ENCODE peak calls at places on chromosomes 4 and X, in nine cellular contexts. M, O, X, R, N, I, V, Q and U are unnamed samples.

GRCh38 chrX:147736045-147736444 is 175.7 kb upstream of the FMR1 start:
- DNase-seq in X (no peak), V (no peak), N (no peak), I (no peak), O (no peak), Q (no peak), M (no peak), R (no peak), U (no peak)

GRCh38 chr4:147547314-147548056 is 66.6 kb downstream of the EDNRA start:
- DNase-seq in N (no peak), Q (no peak), M (no peak), R (no peak), I (peak), X (peak), V (no peak), O (no peak), U (peak)

GRCh38 chr4:159269143-159269542 is 166.3 kb downstream of the RAPGEF2 start:
- DNase-seq in X (no peak), R (peak), Q (no peak), M (no peak), V (no peak), I (no peak), O (no peak), N (no peak), U (peak)

GRCh38 chrX:135410861-135411627 is 10.7 kb upstream of the SMIM10L2A start:
- DNase-seq in M (no peak), R (no peak), X (no peak), Q (no peak), O (no peak), V (no peak), N (no peak), I (no peak), U (peak)

GRCh38 chr4:134201216-134202098 is at the start of gene PABPC4L:
- DNase-seq in I (no peak), V (peak), R (no peak), X (peak), M (peak), N (no peak), Q (peak), O (peak), U (no peak)

GRCh38 chrX:154121961-154122360 is 22.1 kb upstream of the OPN1LW start:
- DNase-seq in Q (no peak), N (no peak), I (no peak), R (no peak), V (no peak), M (no peak), O (no peak), X (peak), U (no peak)

GRCh38 chr4:95255396-95256107 is 293.2 kb downstream of the UNC5C start:
- DNase-seq in V (no peak), Q (peak), O (no peak), R (no peak), X (peak), I (peak), M (no peak), N (no peak), U (no peak)

GRCh38 chr4:89708903-89709361 is 128.0 kb downstream of the SNCA start:
- DNase-seq in R (no peak), O (no peak), V (no peak), X (peak), N (no peak), I (no peak), Q (no peak), M (peak), U (no peak)

GRCh38 chr4:140069068-140069467 is 84.9 kb downstream of the MAML3 start:
- DNase-seq in O (no peak), N (no peak), R (no peak), M (no peak), X (peak), I (peak), V (peak), Q (peak), U (no peak)

GRCh38 chrX:47644557-47645091 is 5.7 kb downstream of the ELK1 start:
- DNase-seq in R (peak), N (no peak), V (no peak), Q (no peak), M (peak), O (no peak), I (peak), X (peak), U (no peak)

GRCh38 chrX:68684291-68684918 is 36.9 kb downstream of the STARD8 start:
- DNase-seq in O (peak), V (no peak), I (no peak), R (no peak), Q (peak), X (no peak), N (peak), M (no peak), U (no peak)

GRCh38 chr4:153467154-153467896 is 1.2 kb downstream of the TMEM131L start:
- DNase-seq in O (peak), Q (no peak), R (peak), M (peak), I (peak), X (no peak), N (peak), V (peak), U (no peak)

GRCh38 chr4:67776746-67777145 is 22.6 kb upstream of the GNRHR start:
- DNase-seq in M (peak), R (no peak), O (no peak), I (no peak), V (no peak), Q (no peak), N (no peak), X (no peak), U (no peak)

GRCh38 chr4:102429553-102429952 is 71.6 kb upstream of the NFKB1 start:
- DNase-seq in V (no peak), X (peak), N (no peak), O (no peak), I (peak), R (no peak), Q (no peak), M (no peak), U (no peak)

GRCh38 chr4:142925161-142925560 is 79.1 kb upstream of the INPP4B start:
- DNase-seq in M (no peak), R (no peak), X (no peak), V (no peak), Q (no peak), I (no peak), O (no peak), N (no peak), U (no peak)

GRCh38 chrX:25156323-25156722 is 140.6 kb upstream of the ARX start:
- DNase-seq in R (no peak), M (no peak), V (no peak), O (no peak), X (peak), I (no peak), N (no peak), Q (no peak), U (no peak)

GRCh38 chr4:38231626-38232025 is 271.4 kb downstream of the PTTG2 start:
- DNase-seq in V (no peak), N (peak), O (no peak), Q (no peak), X (no peak), R (no peak), M (no peak), I (no peak), U (no peak)

GRCh38 chrX:118355225-118355920 is 9.5 kb downstream of the WDR44 start:
- DNase-seq in R (no peak), I (peak), M (no peak), O (no peak), V (no peak), X (no peak), Q (no peak), N (no peak), U (no peak)

GRCh38 chr4:41258783-41259182 is 2.1 kb downstream of the UCHL1 start:
- DNase-seq in I (peak), N (no peak), M (peak), X (peak), O (no peak), Q (peak), V (no peak), R (peak), U (peak)

GRCh38 chrX:28124416-28124815 is 143.2 kb upstream of the DCAF8L1 start:
- DNase-seq in I (no peak), M (no peak), N (no peak), X (no peak), R (no peak), Q (no peak), V (no peak), O (no peak), U (peak)

DNA sequence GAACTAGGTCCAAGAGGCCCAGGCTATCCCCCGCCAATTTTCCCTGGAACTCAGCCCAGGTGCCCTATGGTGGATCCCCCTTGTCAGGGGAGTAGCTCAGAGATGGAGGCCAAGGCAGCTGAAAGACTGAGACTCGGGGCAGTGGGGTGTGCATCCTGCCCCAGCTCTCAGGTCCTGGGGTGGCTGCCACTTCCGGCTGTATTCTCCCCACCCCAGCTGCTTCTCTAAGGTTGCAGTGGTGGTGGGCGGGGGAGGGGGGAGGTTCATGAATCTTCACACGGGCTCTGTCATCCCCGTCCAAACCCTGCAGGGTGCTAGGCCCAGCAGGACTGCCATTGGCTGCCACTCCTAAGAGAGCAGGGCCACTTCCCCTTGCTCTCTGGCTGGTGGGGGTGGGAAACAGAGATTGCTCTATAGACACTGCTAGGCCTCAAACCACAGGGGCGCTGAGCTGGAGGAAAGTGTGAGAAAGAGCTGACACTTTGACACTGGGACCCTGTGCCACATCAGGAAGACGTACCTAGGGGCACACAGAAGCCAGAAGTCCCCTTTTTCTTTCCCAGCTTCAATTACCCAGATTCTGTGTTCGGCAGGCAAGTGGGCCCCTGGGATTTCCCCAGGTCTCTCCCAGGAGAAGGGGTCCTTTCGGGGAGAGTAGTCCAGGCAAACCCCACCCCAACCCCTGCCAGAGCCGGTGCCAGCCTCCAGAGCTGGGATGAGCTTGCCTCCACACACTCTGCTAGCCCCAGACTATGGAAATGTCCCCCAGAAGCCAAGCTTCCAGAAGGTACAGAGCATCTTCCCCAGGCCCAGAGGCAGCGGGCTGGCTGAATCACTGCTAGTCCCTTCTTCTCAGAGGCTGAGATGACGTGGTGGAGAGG is 1.6 kb downstream of the SASH3 start:
- DNase-seq in N (peak), I (no peak), R (no peak), X (no peak), M (no peak), V (peak), Q (no peak), O (no peak), U (no peak)
- H3K4me3 ChIP-seq in N (peak), I (no peak), R (no peak), X (no peak), M (no peak), V (no peak), Q (peak), O (no peak), U (no peak)

GRCh38 chr4:123997116-123997515 is 600.5 kb downstream of the SPRY1 start:
- DNase-seq in R (no peak), I (no peak), V (no peak), X (no peak), O (no peak), Q (no peak), M (no peak), N (no peak), U (no peak)
- TF ChIP-seq CTCF in R (no peak), I (no peak), V (no peak), X (no peak), O (no peak), Q (no peak), M (no peak), N (no peak), U (peak)

DNA sequence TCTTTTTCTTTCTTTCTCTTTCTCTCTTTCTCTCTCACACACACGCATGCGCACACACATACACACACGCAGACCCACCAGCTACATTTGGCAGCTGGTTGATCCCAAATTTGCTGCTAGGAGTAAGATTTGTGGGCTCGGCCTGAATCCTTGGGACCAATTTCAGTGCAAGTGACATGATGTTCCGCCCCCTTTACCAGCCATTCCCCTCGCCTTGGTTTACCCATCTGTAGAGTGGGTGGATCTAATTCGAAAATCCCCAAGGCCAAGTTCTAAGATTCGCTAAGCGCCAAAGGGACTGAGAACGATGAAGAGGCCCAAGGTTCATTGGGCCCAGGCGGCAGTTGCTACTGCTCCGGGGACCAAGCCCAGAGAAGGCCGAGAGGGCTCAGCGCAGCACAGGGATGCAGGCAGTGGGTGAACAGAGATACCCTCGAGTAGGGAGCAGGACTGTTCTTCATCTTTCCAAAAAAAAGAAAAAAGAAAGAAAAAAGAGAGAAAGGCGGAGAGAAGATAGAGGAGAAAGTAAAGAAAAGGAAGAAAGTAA is 5.8 kb downstream of the NKX3-2 start:
- DNase-seq in X (no peak), N (no peak), I (no peak), O (peak), M (no peak), R (peak), Q (no peak), V (no peak), U (no peak)
- H3K4me3 ChIP-seq in X (no peak), N (peak), I (no peak), O (peak), M (no peak), R (no peak), Q (no peak), V (no peak), U (no peak)

DNA sequence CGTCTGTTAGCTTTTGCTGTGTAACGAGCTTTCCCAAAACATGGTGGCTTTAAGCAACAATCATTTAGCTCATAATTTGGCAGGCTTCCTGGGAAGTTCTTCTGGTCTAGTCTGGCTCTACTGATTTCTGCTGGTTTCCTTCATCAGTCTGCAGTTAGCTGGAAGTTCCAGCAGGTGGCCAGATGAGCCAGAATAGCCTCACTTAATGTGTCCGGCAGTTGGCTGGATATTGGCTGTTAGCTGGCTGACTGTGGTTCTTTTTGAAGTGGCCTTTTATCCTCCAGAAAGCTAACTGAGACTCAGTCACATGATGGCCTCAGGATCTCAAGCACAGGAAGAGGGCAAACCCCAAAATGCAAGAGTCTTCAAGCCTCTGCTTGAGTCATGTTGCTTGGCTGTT is 34.9 kb downstream of the FTHL17 start:
- DNase-seq in V (peak), N (peak), Q (no peak), I (peak), R (peak), X (peak), M (peak), O (no peak), U (no peak)
- TF ChIP-seq CTCF in V (peak), N (peak), Q (peak), I (peak), R (peak), X (peak), M (peak), O (peak), U (peak)

GRCh38 chr4:8542776-8543525 is 37.2 kb upstream of the GPR78 start:
- DNase-seq in I (no peak), R (no peak), V (no peak), X (no peak), M (no peak), O (peak), Q (no peak), N (no peak), U (no peak)

GRCh38 chr4:8544741-8545438 is 35.3 kb upstream of the GPR78 start:
- DNase-seq in Q (no peak), O (peak), I (no peak), X (peak), R (no peak), N (no peak), V (no peak), M (no peak), U (no peak)

GRCh38 chr4:8545439-8545765 is 34.8 kb upstream of the GPR78 start:
- DNase-seq in X (no peak), M (no peak), Q (no peak), V (no peak), R (peak), I (no peak), N (no peak), O (no peak), U (no peak)

GRCh38 chr4:8543623-8544022 is 36.6 kb upstream of the GPR78 start:
- DNase-seq in I (no peak), N (no peak), M (no peak), X (no peak), O (no peak), R (no peak), V (no peak), Q (no peak), U (no peak)

DNA sequence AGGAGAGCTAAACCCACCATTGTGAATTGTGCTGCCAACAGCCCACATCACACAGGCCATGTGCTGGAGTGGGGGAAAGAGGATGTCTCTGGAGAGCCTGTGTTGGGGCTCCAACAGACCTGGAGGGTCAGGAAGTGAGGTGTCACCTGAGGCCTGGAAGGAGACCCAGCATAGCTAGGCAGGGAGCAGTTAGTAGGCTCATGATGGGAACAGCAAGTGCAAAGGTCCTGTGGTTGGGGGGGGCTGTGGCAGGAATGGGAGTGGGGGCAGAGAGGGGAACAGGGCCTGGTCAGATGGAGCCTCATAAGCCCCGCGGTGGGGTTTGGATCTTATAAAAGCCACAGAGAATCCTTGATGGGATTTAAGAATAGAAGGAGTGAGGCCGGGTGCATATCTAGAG is 35.9 kb upstream of the GPR78 start:
- DNase-seq in X (no peak), O (peak), R (no peak), Q (no peak), I (no peak), V (no peak), M (no peak), N (no peak), U (no peak)
- H3K4me3 ChIP-seq in X (no peak), O (no peak), R (no peak), Q (no peak), I (no peak), V (no peak), M (no peak), N (no peak), U (no peak)

GRCh38 chrX:108541286-108541685 is 101.6 kb downstream of the COL4A5 start:
- DNase-seq in R (no peak), V (no peak), O (no peak), X (no peak), I (no peak), N (no peak), M (no peak), Q (no peak), U (no peak)

DNA sequence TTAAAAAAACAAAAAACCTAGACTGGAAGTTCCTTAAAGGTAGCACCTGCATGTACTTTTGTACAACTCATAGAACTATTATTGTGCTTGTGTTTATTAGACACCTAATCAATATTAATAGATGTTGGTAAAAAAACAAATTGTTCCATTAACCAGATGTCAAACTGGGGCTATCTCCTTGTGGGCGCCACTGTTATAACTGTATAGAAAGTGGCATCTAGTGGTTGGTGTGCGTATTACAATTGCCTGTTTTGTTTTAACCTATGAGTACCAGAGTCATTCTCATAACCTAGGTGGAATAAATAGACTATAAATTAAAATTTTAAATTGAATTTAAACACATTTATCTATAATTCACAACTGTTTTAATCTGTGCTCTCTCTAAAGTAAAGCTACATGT is 97.4 kb downstream of the COL4A5 start:
- DNase-seq in O (no peak), V (no peak), M (peak), R (peak), Q (no peak), X (peak), N (no peak), I (peak), U (no peak)
- TF ChIP-seq CTCF in O (peak), V (peak), M (peak), R (peak), Q (peak), X (peak), N (peak), I (peak), U (peak)

DNA sequence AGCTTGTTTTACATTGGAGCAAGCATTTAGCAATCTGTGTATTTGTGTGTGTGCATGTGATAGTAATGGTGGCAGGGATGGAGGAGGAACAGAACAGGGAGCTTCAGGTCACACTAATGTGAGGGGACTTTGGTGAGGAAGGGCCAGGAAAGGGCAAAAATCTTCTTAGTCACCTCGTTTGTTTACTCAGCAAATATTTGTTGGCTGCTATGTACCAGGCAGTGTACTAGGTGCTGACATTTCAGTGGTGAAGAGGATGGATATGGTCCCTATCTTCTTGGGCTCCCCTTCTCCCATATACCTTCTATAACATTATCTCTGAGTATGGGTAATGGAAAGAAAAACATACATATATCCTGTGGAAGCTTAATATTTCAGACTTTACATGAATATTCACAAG is 48.5 kb upstream of the HDAC8 start:
- DNase-seq in M (no peak), R (no peak), O (no peak), V (no peak), I (no peak), N (no peak), X (no peak), Q (no peak), U (no peak)
- H3K4me3 ChIP-seq in M (no peak), R (no peak), O (no peak), V (no peak), I (no peak), N (no peak), X (no peak), Q (no peak), U (no peak)

GRCh38 chr4:17597517-17597916 is 16.9 kb upstream of the MED28 start:
- DNase-seq in O (no peak), I (peak), R (peak), Q (no peak), V (no peak), M (no peak), N (no peak), X (no peak), U (no peak)
- TF ChIP-seq CTCF in O (no peak), I (peak), R (peak), Q (no peak), V (no peak), M (peak), N (peak), X (peak), U (peak)